ENCODE peak calls at places on chromosomes 12 and 14, in ten cellular contexts. R is Peyer's patch, Z is GM06990, U is foreskin keratinocyte, I is WTC11, O is B cell, D is Calu3, Q is activated B cell treated with CpG ODN at 0.5 μM for 24 hours, C is type B pancreatic cell, K is HepG2. J is an unnamed sample.

GRCh38 chr12:128269108-128269713 is 2.2 kb downstream of the TMEM132C start:
- DNase-seq in Z (no peak), Q (no peak), C (no peak), I (no peak), R (no peak), D (no peak), U (no peak), K (no peak), O (no peak), J (no peak)

GRCh38 chr14:70655110-70655826 is 13.6 kb downstream of the TTC9 start:
- DNase-seq in R (peak), Z (peak), Q (peak), C (no peak), I (peak), D (peak), O (peak), K (no peak), U (no peak), J (peak)

GRCh38 chr14:99684356-99684952 is 356 bp downstream of the CYP46A1 start:
- DNase-seq in O (no peak), R (no peak), U (no peak), C (no peak), K (no peak), Q (no peak), D (no peak), Z (no peak), I (no peak), J (no peak)

GRCh38 chr12:122116707-122117535 is 38.4 kb downstream of the MLXIP start:
- DNase-seq in O (no peak), Q (no peak), R (no peak), U (no peak), D (no peak), I (no peak), C (no peak), K (no peak), Z (no peak), J (no peak)

GRCh38 chr12:47838286-47838931 is 18.7 kb upstream of the HDAC7 start:
- DNase-seq in O (peak), U (no peak), K (peak), Z (no peak), D (peak), C (no peak), I (no peak), R (peak), Q (no peak), J (no peak)

GRCh38 chr12:128524439-128524838 is 257.5 kb downstream of the TMEM132C start:
- DNase-seq in D (no peak), I (no peak), R (no peak), Z (no peak), O (no peak), K (no peak), U (no peak), C (no peak), Q (no peak), J (no peak)

GRCh38 chr12:33427071-33427470 is 12.5 kb downstream of the SYT10 start:
- DNase-seq in R (no peak), C (no peak), D (peak), I (peak), Z (no peak), Q (no peak), K (peak), O (no peak), U (no peak), J (no peak)

GRCh38 chr12:92717202-92717601 is 14.4 kb downstream of the PLEKHG7 start:
- DNase-seq in R (no peak), Q (no peak), D (peak), O (no peak), Z (no peak), K (no peak), I (peak), U (no peak), C (no peak), J (no peak)

GRCh38 chr12:20220339-20220738 is 148.0 kb upstream of the PDE3A start:
- DNase-seq in C (no peak), Z (no peak), Q (no peak), K (no peak), O (no peak), D (peak), R (no peak), U (no peak), I (peak), J (no peak)

GRCh38 chr12:124869011-124869665 is 5.5 kb upstream of the SCARB1 start:
- DNase-seq in Z (no peak), R (no peak), D (no peak), Q (no peak), I (peak), O (no peak), K (no peak), C (no peak), U (peak), J (no peak)

GRCh38 chr12:51326762-51327439 is 2.9 kb upstream of the BIN2 start:
- DNase-seq in C (no peak), O (peak), Z (peak), I (no peak), K (no peak), U (no peak), R (peak), D (no peak), Q (no peak), J (no peak)

GRCh38 chr12:53695148-53696138 is 19.6 kb upstream of the ATP5MC2 start:
- DNase-seq in O (peak), R (no peak), C (no peak), I (peak), Q (peak), D (peak), K (no peak), Z (no peak), U (peak), J (no peak)

GRCh38 chr14:32986791-32987545 is 48.3 kb downstream of the NPAS3 start:
- DNase-seq in K (no peak), R (no peak), D (no peak), C (no peak), Q (no peak), O (no peak), Z (no peak), U (no peak), I (no peak), J (no peak)

GRCh38 chr14:65228436-65228835 is 126.1 kb upstream of the MAX start:
- DNase-seq in D (no peak), Q (no peak), C (no peak), O (peak), R (peak), K (no peak), U (no peak), Z (peak), I (no peak), J (no peak)

GRCh38 chr12:111991946-111992345 is 21.0 kb downstream of the TMEM116 start:
- DNase-seq in C (no peak), D (no peak), K (no peak), I (no peak), Q (no peak), R (no peak), O (no peak), U (no peak), Z (no peak), J (no peak)

GRCh38 chr12:9736931-9737705 is 4.2 kb upstream of the CLECL1 start:
- DNase-seq in C (no peak), Q (no peak), D (no peak), I (no peak), Z (no peak), K (no peak), R (no peak), O (peak), U (no peak), J (no peak)

GRCh38 chr12:27424631-27425230 is 21.8 kb upstream of the SMCO2 start:
- DNase-seq in C (no peak), R (no peak), I (no peak), Z (no peak), K (peak), Q (no peak), O (no peak), D (peak), U (peak), J (no peak)

GRCh38 chr12:3683670-3684069 is 69.2 kb downstream of the CRACR2A start:
- DNase-seq in Z (no peak), O (no peak), I (no peak), K (no peak), R (no peak), C (no peak), Q (no peak), U (peak), D (no peak), J (no peak)

GRCh38 chr12:49955899-49956662 is 5.5 kb downstream of the AQP2 start:
- DNase-seq in I (no peak), Z (no peak), K (no peak), R (no peak), U (no peak), D (no peak), O (no peak), Q (no peak), C (no peak), J (no peak)

GRCh38 chr12:49728446-49728845 is 12.9 kb upstream of the TMBIM6 start:
- DNase-seq in R (no peak), C (no peak), K (no peak), U (no peak), Q (no peak), O (no peak), Z (no peak), I (no peak), D (no peak), J (no peak)

GRCh38 chr12:79439179-79439825 is 251.5 kb downstream of the PAWR start:
- DNase-seq in K (no peak), I (no peak), D (no peak), Q (no peak), C (no peak), Z (no peak), O (no peak), R (no peak), U (no peak), J (no peak)

GRCh38 chr12:38151991-38152700 is 164.4 kb upstream of the ALG10B start:
- DNase-seq in O (no peak), I (no peak), C (no peak), U (no peak), Z (no peak), R (no peak), D (no peak), Q (no peak), K (no peak), J (no peak)

GRCh38 chr14:32826404-32827082 is 112.1 kb upstream of the NPAS3 start:
- DNase-seq in Q (no peak), O (no peak), D (no peak), R (no peak), U (no peak), K (no peak), I (peak), C (no peak), Z (no peak), J (no peak)

GRCh38 chr12:101719566-101719965 is 19.7 kb downstream of the SYCP3 start:
- DNase-seq in I (no peak), Z (no peak), D (no peak), K (no peak), Q (no peak), C (no peak), O (no peak), U (no peak), R (no peak), J (no peak)

GRCh38 chr12:111596985-111597730 is 2.0 kb downstream of the ATXN2 start:
- DNase-seq in R (peak), Z (peak), Q (no peak), U (peak), D (peak), C (no peak), I (peak), O (peak), K (peak), J (no peak)

GRCh38 chr14:81170829-81171195 is 49.9 kb downstream of the GTF2A1 start:
- DNase-seq in K (no peak), D (no peak), R (no peak), C (no peak), O (no peak), Z (no peak), Q (no peak), I (no peak), U (no peak), J (no peak)

GRCh38 chr14:22807432-22808087 is 7.7 kb downstream of the SLC7A7 start:
- DNase-seq in Q (no peak), K (peak), O (no peak), I (no peak), D (no peak), R (no peak), U (no peak), Z (no peak), C (no peak), J (no peak)

GRCh38 chr12:4626543-4626942 is 22.3 kb downstream of the AKAP3 start:
- DNase-seq in D (no peak), O (no peak), Q (no peak), R (no peak), C (no peak), U (no peak), K (no peak), Z (no peak), I (no peak), J (no peak)

GRCh38 chr14:31968912-31969311 is 108.2 kb upstream of the ARHGAP5 start:
- DNase-seq in C (no peak), D (no peak), O (no peak), Q (no peak), U (no peak), R (no peak), K (no peak), Z (no peak), I (no peak), J (no peak)

GRCh38 chr12:6039894-6040601 is 84.4 kb downstream of the VWF start:
- DNase-seq in K (peak), D (peak), Q (peak), O (peak), U (no peak), Z (no peak), I (peak), C (no peak), R (peak), J (no peak)

GRCh38 chr14:71694888-71695505 is 237.2 kb upstream of the RGS6 start:
- DNase-seq in R (no peak), C (no peak), K (no peak), I (no peak), Z (no peak), U (no peak), O (no peak), Q (no peak), D (no peak), J (no peak)

GRCh38 chr12:90152897-90153624 is 444.4 kb upstream of the ATP2B1 start:
- DNase-seq in K (no peak), Z (no peak), D (no peak), Q (no peak), O (no peak), I (peak), R (no peak), C (no peak), U (no peak), J (no peak)

GRCh38 chr12:112537710-112538396 is 119.1 kb downstream of the PTPN11 start:
- DNase-seq in R (no peak), C (no peak), O (no peak), U (no peak), Z (no peak), Q (no peak), K (peak), D (peak), I (peak), J (no peak)

GRCh38 chr12:102757154-102757873 is 159.7 kb downstream of the PAH start:
- DNase-seq in Z (no peak), I (no peak), R (no peak), Q (no peak), U (no peak), C (no peak), D (no peak), K (no peak), O (no peak), J (no peak)

GRCh38 chr12:88399811-88400210 is 180.5 kb downstream of the KITLG start:
- DNase-seq in R (no peak), K (no peak), C (no peak), Z (no peak), U (no peak), O (no peak), Q (no peak), D (no peak), I (no peak), J (no peak)

GRCh38 chr12:24012528-24012927 is 63.1 kb upstream of the SOX5 start:
- DNase-seq in Q (no peak), K (peak), I (no peak), C (no peak), U (peak), D (no peak), R (no peak), Z (no peak), O (no peak), J (no peak)

GRCh38 chr12:47219243-47219642 is 139.5 kb upstream of the AMIGO2 start:
- DNase-seq in K (no peak), O (no peak), U (no peak), D (no peak), C (no peak), R (no peak), I (no peak), Q (no peak), Z (no peak), J (no peak)

GRCh38 chr14:85471744-85472143 is 58.2 kb upstream of the FLRT2 start:
- DNase-seq in R (no peak), D (peak), Z (no peak), O (no peak), C (no peak), Q (no peak), I (no peak), U (peak), K (peak), J (no peak)

GRCh38 chr12:19052689-19053088 is 76.8 kb upstream of the PLEKHA5 start:
- DNase-seq in K (no peak), Q (no peak), R (no peak), C (no peak), Z (no peak), D (no peak), U (no peak), O (no peak), I (no peak), J (no peak)

GRCh38 chr12:19055589-19055988 is 73.9 kb upstream of the PLEKHA5 start:
- DNase-seq in C (no peak), R (no peak), Q (no peak), Z (no peak), I (no peak), D (no peak), O (no peak), U (no peak), K (no peak), J (no peak)

GRCh38 chr12:19053999-19054398 is 75.5 kb upstream of the PLEKHA5 start:
- DNase-seq in R (no peak), Z (no peak), D (no peak), K (no peak), I (no peak), Q (no peak), C (no peak), O (no peak), U (no peak), J (no peak)

GRCh38 chr12:19048943-19049342 is 80.6 kb upstream of the PLEKHA5 start:
- DNase-seq in Q (no peak), C (no peak), D (peak), I (no peak), Z (no peak), K (no peak), O (no peak), U (no peak), R (no peak), J (no peak)

DNA sequence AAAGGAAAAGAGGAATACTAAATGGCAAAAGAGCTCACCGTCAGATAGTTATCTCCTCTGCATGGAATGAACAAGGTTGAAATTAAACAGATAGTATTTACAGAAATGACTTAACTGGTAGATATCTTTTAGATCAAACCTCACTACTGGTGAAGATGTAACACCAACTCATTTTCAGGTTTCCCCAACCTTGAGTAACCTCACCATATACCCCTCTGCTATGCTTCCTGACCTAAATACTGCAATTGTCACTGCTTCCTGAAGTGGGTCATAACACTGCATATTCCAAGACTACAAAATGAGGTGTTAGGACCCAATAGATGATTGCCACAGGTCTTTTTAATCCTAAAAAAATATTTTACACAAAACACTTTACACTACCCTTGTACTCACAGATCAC is 76.3 kb upstream of the PLEKHA5 start:
- DNase-seq in U (no peak), R (no peak), Z (no peak), Q (no peak), I (no peak), O (no peak), C (no peak), K (no peak), D (no peak), J (no peak)
- TF ChIP-seq CTCF in U (no peak), R (no peak), Z (no peak), Q (no peak), I (no peak), O (no peak), C (no peak), K (no peak), D (no peak), J (no peak)

GRCh38 chr14:77074969-77075368 is 23.1 kb upstream of the CIPC start:
- DNase-seq in K (no peak), Z (no peak), U (no peak), I (no peak), D (no peak), R (no peak), Q (no peak), O (no peak), C (no peak), J (no peak)

GRCh38 chr14:77071938-77072388 is 26.1 kb upstream of the CIPC start:
- DNase-seq in C (no peak), O (no peak), R (no peak), Q (no peak), D (no peak), Z (no peak), U (peak), I (no peak), K (no peak), J (no peak)

GRCh38 chr14:77076118-77076631 is 21.9 kb upstream of the CIPC start:
- DNase-seq in R (no peak), C (no peak), K (peak), Z (no peak), O (no peak), D (no peak), Q (no peak), I (no peak), U (no peak), J (no peak)

GRCh38 chr14:77082356-77082755 is 15.7 kb upstream of the CIPC start:
- DNase-seq in D (no peak), R (no peak), O (no peak), C (no peak), U (no peak), Z (no peak), Q (no peak), I (no peak), K (no peak), J (no peak)

DNA sequence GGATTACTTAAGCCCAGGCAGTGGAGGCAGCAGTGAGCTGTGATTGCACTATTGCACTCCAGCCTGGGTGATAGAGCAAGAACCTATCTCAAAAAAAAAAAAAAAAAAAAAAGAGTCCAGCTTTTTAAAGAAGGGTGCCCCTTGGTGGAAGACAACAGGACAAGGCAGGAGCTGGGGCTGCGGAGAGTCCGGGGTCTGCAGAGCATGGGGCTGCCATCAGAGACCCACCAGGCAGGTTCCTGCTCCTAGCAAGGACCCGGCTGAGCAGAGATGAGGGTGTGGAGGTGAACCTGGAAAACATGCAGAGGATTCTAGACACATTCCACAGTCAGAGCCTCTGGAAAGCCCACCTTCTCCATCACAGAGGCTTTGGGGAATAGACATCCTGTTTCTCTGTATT is 21.0 kb upstream of the CIPC start:
- DNase-seq in K (no peak), U (no peak), O (no peak), I (no peak), Q (no peak), D (no peak), Z (no peak), C (no peak), R (no peak), J (no peak)
- TF ChIP-seq CTCF in K (no peak), U (no peak), O (no peak), I (no peak), Q (no peak), D (no peak), Z (peak), C (no peak), R (no peak), J (no peak)

DNA sequence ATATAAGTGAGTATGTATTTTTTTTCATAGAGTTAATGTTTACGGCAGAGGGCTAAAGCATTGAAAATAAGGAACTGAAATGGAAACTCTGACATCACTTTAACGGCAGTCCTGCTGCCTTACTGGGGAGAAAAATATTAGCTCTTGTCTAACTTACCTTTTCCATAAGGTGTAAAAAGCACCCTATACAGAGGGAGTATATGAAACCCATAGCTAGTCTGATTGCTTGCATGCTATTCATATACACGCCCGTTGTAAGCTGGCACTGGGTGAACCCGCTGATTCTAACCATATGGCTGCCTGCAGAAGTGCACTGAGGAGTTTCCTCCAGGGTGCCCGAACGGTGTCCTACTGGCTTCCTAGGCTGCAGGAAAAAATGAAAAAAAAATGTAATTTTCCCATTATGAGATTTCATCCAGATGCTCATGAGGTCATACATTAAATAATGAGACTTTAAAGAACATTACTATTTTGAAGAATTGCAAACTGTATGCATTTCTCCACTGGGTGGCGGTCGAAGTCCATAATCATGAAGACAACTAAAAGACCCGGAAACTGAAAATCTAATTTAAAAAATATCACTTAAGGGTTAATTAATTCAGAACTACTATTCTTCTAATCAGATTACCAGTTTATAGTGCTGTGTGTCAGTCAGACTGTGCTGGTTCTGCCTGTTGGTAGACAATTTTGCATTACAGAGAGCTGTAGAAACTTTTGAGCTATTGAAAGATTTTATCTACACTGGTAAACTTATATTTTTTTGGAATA is 144.7 kb downstream of the ALX1 start:
- DNase-seq in I (peak), R (no peak), K (peak), Z (peak), O (peak), D (peak), C (no peak), Q (no peak), U (no peak), J (no peak)
- TF ChIP-seq CTCF in I (no peak), R (peak), K (peak), Z (peak), O (peak), D (peak), C (peak), Q (no peak), U (peak), J (peak)

GRCh38 chr12:75020068-75020557 is 189.5 kb downstream of the KCNC2 start:
- DNase-seq in U (peak), C (no peak), Q (no peak), D (peak), R (no peak), O (no peak), I (no peak), K (no peak), Z (no peak), J (no peak)
- TF ChIP-seq CTCF in U (no peak), C (no peak), Q (no peak), D (no peak), R (no peak), O (no peak), I (no peak), K (no peak), Z (no peak), J (no peak)